ENCODE peak calls at places on chromosomes 11 and 22, in nine cellular contexts. Z is AG08396; A is ecto neural progenitor cell; U is EH; L is stimulated activated CD8-positive, alpha-beta memory T cell treated with anti-CD3 and anti-CD28 coated beads, Interleukin-7, amount 100 ng/mL, for 24 hours; K is cardiac muscle cell; T is HFF-Myc; B is brain microvascular endothelial cell; Q is heart right ventricle. I is an unnamed sample.

GRCh38 chr11:85774256-85775097 is 36.5 kb downstream of the SYTL2 start:
- DNase-seq in U (peak), Z (no peak), A (no peak), L (no peak), K (no peak), T (no peak), Q (no peak), B (no peak), I (no peak)

GRCh38 chr22:42369250-42370041 is 62.8 kb downstream of the NFAM1 start:
- DNase-seq in A (peak), L (peak), K (peak), B (peak), Q (peak), U (peak), Z (peak), T (peak), I (peak)

GRCh38 chr11:131682373-131683015 is 312.1 kb downstream of the NTM start:
- DNase-seq in U (no peak), Z (no peak), A (peak), Q (no peak), K (no peak), L (no peak), T (no peak), B (no peak), I (no peak)

GRCh38 chr11:69311767-69312385 is 17.9 kb downstream of the MYEOV start:
- DNase-seq in Z (no peak), K (no peak), A (no peak), L (no peak), B (no peak), U (peak), T (no peak), Q (no peak), I (no peak)

GRCh38 chr22:47332246-47332980 is 570.0 kb downstream of the TBC1D22A start:
- DNase-seq in B (no peak), U (no peak), L (no peak), A (no peak), K (no peak), Z (no peak), Q (no peak), T (no peak), I (no peak)

GRCh38 chr22:32199341-32199740 is 5.5 kb downstream of the RFPL2 start:
- DNase-seq in Z (no peak), L (no peak), Q (no peak), T (no peak), U (no peak), A (no peak), B (no peak), K (no peak), I (no peak)

GRCh38 chr11:35105319-35106063 is 33.5 kb upstream of the CD44 start:
- DNase-seq in A (no peak), K (peak), L (no peak), U (no peak), Q (peak), B (no peak), T (no peak), Z (no peak), I (no peak)

GRCh38 chr11:102476812-102477211 is 24.2 kb upstream of the TMEM123 start:
- DNase-seq in Z (no peak), Q (peak), L (no peak), T (no peak), A (no peak), U (peak), K (peak), B (no peak), I (no peak)

GRCh38 chr11:16111690-16112089 is 244.7 kb downstream of the SOX6 start:
- DNase-seq in Q (no peak), U (no peak), L (no peak), K (peak), Z (no peak), B (no peak), T (no peak), A (no peak), I (no peak)

GRCh38 chr11:63866211-63866610 is 27.3 kb downstream of the MARK2 start:
- DNase-seq in Q (no peak), B (peak), T (no peak), A (no peak), Z (no peak), U (peak), L (peak), K (no peak), I (no peak)

GRCh38 chr11:60947666-60948065 is 4.3 kb downstream of the SLC15A3 start:
- DNase-seq in U (no peak), T (no peak), K (no peak), A (no peak), B (no peak), L (no peak), Z (no peak), Q (no peak), I (no peak)

GRCh38 chr11:111698852-111699559 is 67.2 kb downstream of the PPP2R1B start:
- DNase-seq in K (no peak), Z (no peak), T (no peak), B (no peak), Q (no peak), A (no peak), L (no peak), U (no peak), I (no peak)

GRCh38 chr11:67504023-67504949 is 877 bp downstream of the PITPNM1 start:
- DNase-seq in A (peak), L (no peak), U (peak), B (peak), Q (peak), K (peak), Z (peak), T (no peak), I (peak)

GRCh38 chr11:98194611-98195010 is 826.1 kb upstream of the CNTN5 start:
- DNase-seq in B (peak), K (no peak), Z (no peak), A (no peak), T (no peak), Q (no peak), U (no peak), L (no peak), I (no peak)

GRCh38 chr11:27722117-27722844 is 22.0 kb upstream of the BDNF start:
- DNase-seq in A (peak), B (peak), T (no peak), U (peak), Z (peak), K (peak), L (no peak), Q (no peak), I (peak)

GRCh38 chr22:38230108-38230825 is 28.5 kb downstream of the MAFF start:
- DNase-seq in B (no peak), U (peak), Z (no peak), Q (no peak), A (no peak), T (peak), K (peak), L (no peak), I (no peak)